ENCODE peak calls at places on chromosomes 11 and 22, in four cellular contexts. D, I, T and J are unnamed samples.
A peak's percentile ranks its signal among the peaks of the same experiment; 100 is the strongest.

GRCh38 chr11:116650052-116650451 is 122.7 kb downstream of the BUD13 start:
- DNase-seq in I (no peak), D (no peak), T (no peak), J (no peak)

GRCh38 chr11:36053314-36053713 is 109.5 kb downstream of the LDLRAD3 start:
- DNase-seq in I (no peak), T (no peak), D (no peak), J (no peak)

GRCh38 chr11:62133328-62134065 is 9.7 kb downstream of the INCENP start:
- DNase-seq in D (no peak), T (no peak), I (no peak), J (no peak)

GRCh38 chr11:59756845-59757244 is 1.7 kb downstream of the STX3 start:
- DNase-seq in T (no peak), D (peak; percentile 85), I (no peak), J (no peak)

GRCh38 chr11:40425168-40425567 is 1034.3 kb downstream of the LRRC4C start:
- DNase-seq in I (no peak), D (no peak), T (no peak), J (no peak)

GRCh38 chr22:37476389-37477329 is 9.5 kb downstream of the MFNG start:
- DNase-seq in T (no peak), I (peak; percentile 63), D (no peak), J (no peak)

GRCh38 chr11:119934866-119935265 is 203.0 kb downstream of the TRIM29 start:
- DNase-seq in T (no peak), I (no peak), D (no peak), J (no peak)

GRCh38 chr22:18095101-18095805 is 15.4 kb upstream of the TUBA8 start:
- DNase-seq in D (no peak), T (no peak), I (no peak), J (no peak)

GRCh38 chr11:58573451-58574104 is 2.1 kb downstream of the LPXN start:
- DNase-seq in I (peak; percentile 78), D (peak; percentile 89), T (peak; percentile 75), J (peak; percentile 62)

GRCh38 chr11:58621586-58622262 is 741 bp upstream of the CNTF start:
- DNase-seq in T (peak; percentile 18), I (no peak), D (peak; percentile 65), J (no peak)

GRCh38 chr22:20999350-21000214 is 2.3 kb downstream of the THAP7 start:
- DNase-seq in T (no peak), I (no peak), D (no peak), J (no peak)

GRCh38 chr11:11163256-11163655 is 189.8 kb downstream of the CSNK2A3 start:
- DNase-seq in I (peak; percentile 51), T (no peak), D (no peak), J (no peak)

GRCh38 chr11:121688860-121689614 is 236.3 kb upstream of the SORL1-AS1 start:
- DNase-seq in I (no peak), T (no peak), D (no peak), J (no peak)

GRCh38 chr11:118524757-118525465 is 2.4 kb upstream of the TTC36 start:
- DNase-seq in T (no peak), I (no peak), D (no peak), J (no peak)

GRCh38 chr11:107301886-107302285 is 155.7 kb downstream of the CWF19L2 start:
- DNase-seq in I (no peak), T (no peak), D (peak; percentile 63), J (no peak)

GRCh38 chr22:46827781-46828180 is 65.3 kb downstream of the TBC1D22A start:
- DNase-seq in D (no peak), I (no peak), T (no peak), J (no peak)

GRCh38 chr11:69123593-69124545 is 31.9 kb upstream of the SMIM38 start:
- DNase-seq in D (no peak), I (no peak), T (peak; percentile 30), J (no peak)

GRCh38 chr22:49866134-49866533 is 12.5 kb downstream of the ZBED4 start:
- DNase-seq in T (no peak), I (no peak), D (no peak), J (no peak)

GRCh38 chr11:132072880-132073213 is 702.4 kb downstream of the NTM start:
- DNase-seq in I (no peak), T (no peak), D (peak; percentile 36), J (no peak)

GRCh38 chr22:49701380-49702067 is 126.1 kb downstream of the BRD1 start:
- DNase-seq in I (peak; percentile 64), D (no peak), T (peak; percentile 17), J (no peak)

GRCh38 chr11:114316980-114317675 is 20.9 kb downstream of the NNMT start:
- DNase-seq in I (no peak), T (no peak), D (no peak), J (no peak)

GRCh38 chr11:47393163-47394049 is 15.0 kb upstream of the SLC39A13 start:
- DNase-seq in I (no peak), D (no peak), T (no peak), J (no peak)

GRCh38 chr22:32951807-32952153 is 106.4 kb downstream of the SYN3 start:
- DNase-seq in I (no peak), T (no peak), D (no peak), J (no peak)

GRCh38 chr22:49855491-49855911 is 1.9 kb downstream of the ZBED4 start:
- DNase-seq in T (peak; percentile 31), I (no peak), D (no peak), J (no peak)

GRCh38 chr11:95092549-95093324 is 3.1 kb downstream of the ENDOD1 start:
- DNase-seq in D (peak; percentile 53), T (peak; percentile 54), I (peak; percentile 88), J (no peak)

GRCh38 chr11:1422481-1422880 is 32.7 kb downstream of the BRSK2 start:
- DNase-seq in I (no peak), D (no peak), T (no peak), J (no peak)

GRCh38 chr11:5507177-5507576 is 2.6 kb downstream of the UBQLN3 start:
- DNase-seq in D (no peak), I (no peak), T (no peak), J (no peak)

GRCh38 chr11:127470485-127470884 is 469.9 kb upstream of the KIRREL3 start:
- DNase-seq in D (no peak), T (peak; percentile 0), I (peak; percentile 46), J (no peak)